ENCODE peak calls at places on chromosomes 13 and 19, in four cellular contexts. R is colonic mucosa, W is stomach, G is upper lobe of right lung. O is an unnamed sample.

GRCh38 chr13:44396295-44396962 is 22.8 kb downstream of the SERP2 start:
- DNase-seq in W (no peak), R (no peak), G (no peak), O (no peak)

GRCh38 chr13:94028234-94029145 is 451.0 kb downstream of the DCT start:
- DNase-seq in W (no peak), R (no peak), G (no peak), O (no peak)

GRCh38 chr19:16698914-16699313 is 20.7 kb upstream of the NWD1 start:
- DNase-seq in R (no peak), G (no peak), W (no peak), O (no peak)

GRCh38 chr19:7417671-7418324 is 69.1 kb downstream of the ARHGEF18 start:
- DNase-seq in R (no peak), G (no peak), W (no peak), O (no peak)

GRCh38 chr13:48727252-48728011 is 73.7 kb downstream of the CYSLTR2 start:
- DNase-seq in R (no peak), W (no peak), G (no peak), O (no peak)

GRCh38 chr19:11538232-11539036 is at the start of gene CNN1:
- DNase-seq in R (no peak), G (no peak), W (peak; percentile 29), O (peak; percentile 76)

GRCh38 chr19:56476671-56477428 is at the start of gene ZNF667:
- DNase-seq in R (peak; percentile 17), W (no peak), G (no peak), O (peak; percentile 2)

GRCh38 chr13:89214115-89214514 is 1542.9 kb downstream of the SLITRK5 start:
- DNase-seq in W (no peak), R (no peak), G (no peak), O (no peak)

GRCh38 chr19:17209126-17210036 is 5.8 kb upstream of the USE1 start:
- DNase-seq in W (peak; percentile 30), R (peak; percentile 39), G (no peak), O (no peak)

GRCh38 chr13:76019421-76020044 is 383.4 kb downstream of the LMO7 start:
- DNase-seq in R (peak; percentile 23), W (no peak), G (peak; percentile 51), O (no peak)

GRCh38 chr13:38819053-38819452 is 132.2 kb downstream of the FREM2 start:
- DNase-seq in G (no peak), W (peak; percentile 56), R (no peak), O (no peak)

GRCh38 chr13:64510698-64511097 is 2719.4 kb downstream of the PCDH9 start:
- DNase-seq in G (no peak), R (no peak), W (no peak), O (no peak)

GRCh38 chr13:110306960-110307696 is at the start of the genes COL4A1 and COL4A2:
- DNase-seq in R (peak; percentile 54), G (peak; percentile 78), W (no peak), O (no peak)

GRCh38 chr13:83297591-83298305 is 584.5 kb downstream of the SLITRK1 start:
- DNase-seq in R (no peak), W (no peak), G (no peak), O (no peak)

GRCh38 chr19:35044317-35045117 is 3.0 kb downstream of the HPN start:
- DNase-seq in G (no peak), R (peak; percentile 68), W (peak; percentile 68), O (no peak)

GRCh38 chr19:36772341-36773222 is at the start of gene ZNF850:
- DNase-seq in R (peak; percentile 96), W (peak; percentile 95), G (peak; percentile 95), O (peak; percentile 80)

GRCh38 chr13:29532136-29532535 is 63.4 kb downstream of the SLC7A1 start:
- DNase-seq in G (no peak), W (no peak), R (no peak), O (no peak)

GRCh38 chr19:16470911-16471811 is 609 bp downstream of the EPS15L1 start:
- DNase-seq in W (no peak), R (peak; percentile 44), G (no peak), O (no peak)

GRCh38 chr13:73870970-73871935 is 263.0 kb downstream of the KLF12 start:
- DNase-seq in R (no peak), W (no peak), G (no peak), O (no peak)

GRCh38 chr13:29924482-29924884 is 74.1 kb upstream of the UBL3 start:
- DNase-seq in W (no peak), R (no peak), G (no peak), O (no peak)

GRCh38 chr13:100347941-100348340 is 240.6 kb downstream of the GGACT start:
- DNase-seq in G (no peak), R (peak; percentile 29), W (no peak), O (no peak)

GRCh38 chr19:48713041-48713863 is 6.3 kb downstream of the MAMSTR start:
- DNase-seq in W (no peak), R (no peak), G (no peak), O (no peak)

GRCh38 chr19:23409392-23410048 is 14.2 kb upstream of the ZNF91 start:
- DNase-seq in R (no peak), G (no peak), W (no peak), O (no peak)

GRCh38 chr13:98856983-98857382 is 104.5 kb upstream of the SLC15A1 start:
- DNase-seq in R (no peak), G (no peak), W (peak; percentile 55), O (no peak)

GRCh38 chr13:98854448-98854847 is 102.0 kb upstream of the SLC15A1 start:
- DNase-seq in R (no peak), W (no peak), G (no peak), O (no peak)

GRCh38 chr13:98851276-98851675 is 98.8 kb upstream of the SLC15A1 start:
- DNase-seq in W (no peak), R (no peak), G (no peak), O (no peak)

GRCh38 chr13:98858206-98858605 is 105.7 kb upstream of the SLC15A1 start:
- DNase-seq in G (no peak), W (no peak), R (no peak), O (no peak)

DNA sequence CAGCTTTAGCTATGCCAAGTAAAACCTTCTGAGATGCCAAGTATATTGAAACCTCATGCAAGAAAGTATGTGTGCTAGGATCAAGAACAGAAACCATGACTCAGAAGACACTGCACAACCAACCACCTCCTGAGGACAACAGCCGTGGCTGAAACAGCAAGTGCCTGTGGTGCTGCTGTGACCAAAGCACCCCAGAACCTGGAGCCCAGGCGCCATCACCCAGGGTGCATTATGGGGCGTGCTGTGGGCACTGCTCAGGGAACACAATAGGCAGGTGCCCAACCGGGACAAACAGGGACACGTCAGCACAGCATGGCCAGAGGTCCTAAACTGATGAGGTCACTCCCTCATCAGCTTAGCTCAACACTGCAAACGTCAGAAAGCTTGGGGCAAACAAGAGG is 101.3 kb upstream of the SLC15A1 start:
- DNase-seq in W (peak; percentile 31), G (no peak), R (no peak), O (no peak)
- H3K4me1 ChIP-seq in W (peaks cover 4% of the 10 kb centered on the region), G (peaks cover 19% of the 10 kb centered on the region), R (no peaks in the 10 kb centered on the region), O (peaks cover 28% of the 10 kb centered on the region)

GRCh38 chr19:55301459-55302331 is 17.9 kb downstream of the BRSK1 start:
- DNase-seq in R (peak; percentile 93), G (peak; percentile 94), W (peak; percentile 91), O (peak; percentile 29)
- H3K4me3 ChIP-seq in R (no peak overlapping the region), G (peak overlapping the region; percentile 32), W (peak overlapping the region; percentile 38), O (peak overlapping the region; percentile 65)

GRCh38 chr19:2173841-2174577 is 10.3 kb downstream of the DOT1L start:
- DNase-seq in W (no peak), G (no peak), R (no peak), O (no peak)

GRCh38 chr19:2173388-2173787 is 9.7 kb downstream of the DOT1L start:
- DNase-seq in W (no peak), R (no peak), G (no peak), O (no peak)

GRCh38 chr19:2179095-2179494 is 15.4 kb downstream of the DOT1L start:
- DNase-seq in G (no peak), W (no peak), R (no peak), O (no peak)

GRCh38 chr19:2175742-2176141 is 12.0 kb downstream of the DOT1L start:
- DNase-seq in W (no peak), G (no peak), R (no peak), O (no peak)

GRCh38 chr19:2176336-2176994 is 12.7 kb downstream of the DOT1L start:
- DNase-seq in G (no peak), W (no peak), R (no peak), O (no peak)
- H3K4me1 ChIP-seq in G (peaks cover 14% of the 10 kb centered on the region), W (peaks cover 46% of the 10 kb centered on the region), R (peaks cover 8% of the 10 kb centered on the region), O (peaks cover 28% of the 10 kb centered on the region)

GRCh38 chr19:46486358-46486757 is 9.3 kb downstream of the PNMA8B start:
- DNase-seq in G (no peak), R (no peak), W (no peak), O (no peak)

GRCh38 chr19:46488551-46488950 is 7.1 kb downstream of the PNMA8B start:
- DNase-seq in W (no peak), R (no peak), G (no peak), O (no peak)

GRCh38 chr19:46487178-46487801 is 8.4 kb downstream of the PNMA8B start:
- DNase-seq in G (no peak), W (no peak), R (no peak), O (no peak)

GRCh38 chr19:46489445-46490272 is 6.0 kb downstream of the PNMA8B start:
- DNase-seq in W (peak; percentile 50), R (no peak), G (peak; percentile 80), O (peak; percentile 57)

DNA sequence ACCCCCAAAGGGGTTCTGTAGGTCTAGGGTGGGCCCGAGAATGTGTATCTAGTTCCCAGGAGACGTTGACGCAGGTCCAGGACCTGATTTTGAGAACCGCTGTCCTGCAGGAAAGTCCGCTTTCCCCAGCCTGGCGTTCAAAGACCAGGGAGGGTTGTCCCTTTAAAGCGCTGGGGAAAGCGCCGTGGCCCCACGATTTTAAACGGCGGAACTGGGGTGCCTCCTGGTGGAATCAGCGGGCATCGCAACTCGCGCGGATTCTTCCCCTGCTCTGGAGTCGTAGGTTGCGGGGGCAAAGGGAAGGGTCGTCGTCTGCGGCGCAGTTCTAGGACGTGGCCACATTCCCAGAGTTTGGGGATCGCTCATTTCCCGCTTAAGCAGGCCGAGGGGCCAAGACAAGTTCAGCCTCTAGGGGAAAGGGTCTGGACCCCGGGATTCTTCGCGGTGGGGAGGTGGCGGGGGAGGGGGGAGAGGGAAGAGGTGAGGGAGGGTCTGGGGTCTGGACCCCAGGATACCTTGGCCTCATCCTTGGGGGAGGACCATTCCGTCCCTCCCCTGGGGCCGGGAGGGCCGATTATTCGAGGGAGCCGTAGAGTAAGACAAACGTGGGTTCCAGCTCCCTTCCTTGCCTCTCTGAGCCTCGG is 7.7 kb downstream of the PNMA8B start:
- DNase-seq in R (peak; percentile 77), G (peak; percentile 87), W (peak; percentile 83), O (no peak)
- H3K4me3 ChIP-seq in R (no peak overlapping the region), G (peak overlapping the region; percentile 29), W (peak overlapping the region; percentile 28), O (peak overlapping the region; percentile 71)

DNA sequence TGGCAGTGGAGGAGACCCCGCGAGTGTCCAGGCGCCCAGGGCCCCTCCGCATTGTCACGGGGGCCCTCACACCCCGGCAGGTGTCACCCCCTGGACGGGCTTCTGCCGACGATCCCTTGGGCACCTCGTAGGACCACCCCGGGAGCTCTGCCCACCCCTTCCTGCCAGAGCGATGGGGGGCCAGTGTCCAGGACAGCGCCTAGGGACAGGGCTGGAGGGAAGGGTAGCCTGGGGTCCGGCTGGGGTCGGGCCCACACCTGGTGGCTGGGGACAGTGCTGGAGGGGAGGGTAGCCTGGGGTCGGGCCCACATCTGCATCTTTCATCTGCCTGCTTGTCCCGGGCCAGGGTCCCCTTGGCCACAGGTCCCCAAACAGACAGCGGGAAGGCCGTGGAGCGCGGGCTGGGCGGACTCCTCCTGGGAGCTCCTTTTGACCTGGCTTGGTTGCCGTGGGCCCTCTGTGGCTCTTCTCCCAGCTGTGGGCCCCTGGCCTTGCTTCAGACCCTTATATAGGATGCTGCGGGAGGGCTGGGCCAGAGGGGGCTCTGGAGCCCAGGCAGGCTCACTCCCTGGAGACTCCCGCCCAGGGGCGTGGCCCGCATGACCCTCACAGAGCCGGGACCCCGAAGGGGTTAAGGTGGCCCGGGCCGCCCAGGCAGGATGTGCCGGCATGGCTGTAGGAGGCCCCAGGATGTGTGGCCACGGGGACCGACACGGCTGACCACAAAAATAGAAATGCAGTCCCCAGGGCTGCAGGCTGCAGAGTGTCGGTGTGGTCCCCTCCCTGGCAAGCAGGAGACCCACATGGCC is 74.1 kb upstream of the MCF2L start:
- DNase-seq in G (no peak), W (no peak), R (no peak), O (no peak)
- H3K4me1 ChIP-seq in G (peaks cover 24% of the 10 kb centered on the region), W (peaks cover 38% of the 10 kb centered on the region), R (peaks cover 17% of the 10 kb centered on the region), O (peaks cover 16% of the 10 kb centered on the region)